ENCODE peak calls at places on chromosomes 11 and 22, in four cellular contexts. F, P, A and K are unnamed samples.

GRCh38 chr22:25494774-25495173 is 69.7 kb upstream of the GRK3 start:
- DNase-seq in A (no peak), F (no peak), P (no peak), K (no peak)

GRCh38 chr11:43952401-43953342 is 10.2 kb downstream of the C11orf96 start:
- DNase-seq in A (no peak), F (no peak), P (no peak), K (no peak)

GRCh38 chr11:126992065-126992803 is 8.3 kb downstream of the KIRREL3 start:
- DNase-seq in F (peak; percentile 51), P (peak; percentile 96), A (no peak), K (peak; percentile 63)

GRCh38 chr11:41461057-41461681 is 1.7 kb upstream of the LRRC4C start:
- DNase-seq in P (no peak), F (no peak), A (no peak), K (peak; percentile 1)

GRCh38 chr11:112345708-112346107 is 85.0 kb upstream of the PLET1 start:
- DNase-seq in A (no peak), F (no peak), P (no peak), K (no peak)

GRCh38 chr22:32444068-32444467 is 20.2 kb downstream of the BPIFC start:
- DNase-seq in F (no peak), P (peak; percentile 33), A (no peak), K (no peak)

GRCh38 chr22:37161442-37161841 is 11.7 kb upstream of the IL2RB start:
- DNase-seq in F (no peak), P (peak; percentile 75), A (no peak), K (no peak)

GRCh38 chr11:66443602-66444001 is 5.0 kb upstream of the MRPL11 start:
- DNase-seq in P (peak; percentile 91), A (no peak), F (peak; percentile 79), K (peak; percentile 87)

GRCh38 chr11:15742626-15743243 is 613.6 kb downstream of the SOX6 start:
- DNase-seq in P (peak; percentile 63), F (no peak), A (no peak), K (peak; percentile 45)

GRCh38 chr11:127816959-127817358 is 770.4 kb downstream of the ETS1 start:
- DNase-seq in P (peak; percentile 26), F (no peak), A (no peak), K (no peak)

GRCh38 chr22:40463017-40463631 is 92.7 kb downstream of the SGSM3 start:
- DNase-seq in A (no peak), P (no peak), F (no peak), K (no peak)

GRCh38 chr11:112156153-112156552 is 7.7 kb downstream of the IL18 start:
- DNase-seq in A (no peak), F (no peak), P (no peak), K (peak; percentile 31)

GRCh38 chr11:94675788-94676187 is 92.4 kb upstream of the AMOTL1 start:
- DNase-seq in P (no peak), F (no peak), A (no peak), K (no peak)

GRCh38 chr22:34877506-34877905 is 188.5 kb upstream of the ISX start:
- DNase-seq in F (no peak), P (no peak), A (no peak), K (no peak)

GRCh38 chr11:114109206-114110090 is 49.9 kb downstream of the ZBTB16 start:
- DNase-seq in A (no peak), P (no peak), F (no peak), K (peak; percentile 23)